ENCODE peak calls at places on chromosomes 5 and 9, in four cellular contexts. One of them, this sample, is unnamed.

GRCh38 chr5:53035868-53036381 is 46.8 kb downstream of the ITGA2 start:
- DNase-seq in suprapubic skin: no peak
- DNase-seq in GM12878: no peak
- DNase-seq in sigmoid colon: no peak
- DNase-seq in this sample: no peak

GRCh38 chr5:112995764-112996618 is 19.4 kb downstream of the DCP2 start:
- DNase-seq in suprapubic skin: no peak
- DNase-seq in GM12878: no peak
- DNase-seq in sigmoid colon: peak
- DNase-seq in this sample: peak

GRCh38 chr9:79661279-79661678 is 89.5 kb downstream of the TLE4 start:
- DNase-seq in suprapubic skin: no peak
- DNase-seq in GM12878: no peak
- DNase-seq in sigmoid colon: no peak
- DNase-seq in this sample: no peak

GRCh38 chr5:157665467-157666085 is 5.8 kb upstream of the C5orf52 start:
- DNase-seq in suprapubic skin: no peak
- DNase-seq in GM12878: no peak
- DNase-seq in sigmoid colon: no peak
- DNase-seq in this sample: no peak

GRCh38 chr5:92945630-92946097 is 635.4 kb downstream of the NR2F1-AS1 start:
- DNase-seq in suprapubic skin: no peak
- DNase-seq in GM12878: no peak
- DNase-seq in sigmoid colon: no peak
- DNase-seq in this sample: no peak

GRCh38 chr9:29078063-29078660 is 1504.9 kb upstream of the C9orf72 start:
- DNase-seq in suprapubic skin: no peak
- DNase-seq in GM12878: no peak
- DNase-seq in sigmoid colon: no peak
- DNase-seq in this sample: no peak

GRCh38 chr9:123251741-123252140 is 16.6 kb downstream of the STRBP start:
- DNase-seq in suprapubic skin: no peak
- DNase-seq in GM12878: no peak
- DNase-seq in sigmoid colon: no peak
- DNase-seq in this sample: peak

GRCh38 chr5:95068952-95069351 is 215.9 kb downstream of the MCTP1 start:
- DNase-seq in suprapubic skin: no peak
- DNase-seq in GM12878: no peak
- DNase-seq in sigmoid colon: no peak
- DNase-seq in this sample: no peak

GRCh38 chr5:54148858-54149257 is 161.5 kb downstream of the ARL15 start:
- DNase-seq in suprapubic skin: no peak
- DNase-seq in GM12878: no peak
- DNase-seq in sigmoid colon: no peak
- DNase-seq in this sample: no peak

GRCh38 chr5:163846512-163846911 is 341.1 kb downstream of the MAT2B start:
- DNase-seq in suprapubic skin: no peak
- DNase-seq in GM12878: no peak
- DNase-seq in sigmoid colon: no peak
- DNase-seq in this sample: no peak

GRCh38 chr9:34185778-34186551 is 7.1 kb downstream of the UBAP1 start:
- DNase-seq in suprapubic skin: no peak
- DNase-seq in GM12878: peak
- DNase-seq in sigmoid colon: peak
- DNase-seq in this sample: peak
- TF ChIP-seq EP300 in suprapubic skin: no peak
- TF ChIP-seq EP300 in GM12878: no peak
- TF ChIP-seq EP300 in sigmoid colon: no peak
- TF ChIP-seq EP300 in this sample: no peak

GRCh38 chr5:176537608-176538504 is 654 bp upstream of the RNF44 start:
- DNase-seq in suprapubic skin: peak
- DNase-seq in GM12878: peak
- DNase-seq in sigmoid colon: peak
- DNase-seq in this sample: peak
- TF ChIP-seq POLR2AphosphoS5 in suprapubic skin: no peak
- TF ChIP-seq POLR2AphosphoS5 in GM12878: no peak
- TF ChIP-seq POLR2AphosphoS5 in sigmoid colon: peak
- TF ChIP-seq POLR2AphosphoS5 in this sample: peak

DNA sequence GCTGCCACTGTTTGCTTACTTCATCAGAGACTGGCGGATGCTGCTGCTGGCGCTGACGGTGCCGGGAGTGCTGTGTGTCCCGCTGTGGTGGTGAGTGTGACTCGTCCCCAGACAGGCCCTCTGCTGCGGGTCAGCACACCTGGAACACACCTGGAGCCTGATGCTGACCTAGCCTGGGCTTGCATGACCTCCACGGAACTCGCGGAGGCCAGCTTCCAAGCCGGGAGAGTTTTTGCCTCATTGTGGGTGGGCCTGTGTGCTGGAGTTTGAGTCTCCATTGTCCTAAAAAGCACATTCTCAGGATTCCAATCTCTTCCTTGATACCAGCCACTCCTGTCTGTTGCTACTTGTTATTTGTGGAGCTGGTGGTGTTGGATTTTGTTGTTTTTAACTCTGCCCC is 28.1 kb downstream of the SLC22A4 start:
- DNase-seq in suprapubic skin: no peak
- DNase-seq in GM12878: no peak
- DNase-seq in sigmoid colon: no peak
- DNase-seq in this sample: no peak
- TF ChIP-seq POLR2A in suprapubic skin: no peak
- TF ChIP-seq POLR2A in GM12878: no peak
- TF ChIP-seq POLR2A in sigmoid colon: no peak
- TF ChIP-seq POLR2A in this sample: no peak

GRCh38 chr5:137735531-137736284 is at the start of gene KLHL3:
- DNase-seq in suprapubic skin: no peak
- DNase-seq in GM12878: no peak
- DNase-seq in sigmoid colon: no peak
- DNase-seq in this sample: peak
- TF ChIP-seq EP300 in suprapubic skin: no peak
- TF ChIP-seq EP300 in GM12878: no peak
- TF ChIP-seq EP300 in sigmoid colon: no peak
- TF ChIP-seq EP300 in this sample: no peak

DNA sequence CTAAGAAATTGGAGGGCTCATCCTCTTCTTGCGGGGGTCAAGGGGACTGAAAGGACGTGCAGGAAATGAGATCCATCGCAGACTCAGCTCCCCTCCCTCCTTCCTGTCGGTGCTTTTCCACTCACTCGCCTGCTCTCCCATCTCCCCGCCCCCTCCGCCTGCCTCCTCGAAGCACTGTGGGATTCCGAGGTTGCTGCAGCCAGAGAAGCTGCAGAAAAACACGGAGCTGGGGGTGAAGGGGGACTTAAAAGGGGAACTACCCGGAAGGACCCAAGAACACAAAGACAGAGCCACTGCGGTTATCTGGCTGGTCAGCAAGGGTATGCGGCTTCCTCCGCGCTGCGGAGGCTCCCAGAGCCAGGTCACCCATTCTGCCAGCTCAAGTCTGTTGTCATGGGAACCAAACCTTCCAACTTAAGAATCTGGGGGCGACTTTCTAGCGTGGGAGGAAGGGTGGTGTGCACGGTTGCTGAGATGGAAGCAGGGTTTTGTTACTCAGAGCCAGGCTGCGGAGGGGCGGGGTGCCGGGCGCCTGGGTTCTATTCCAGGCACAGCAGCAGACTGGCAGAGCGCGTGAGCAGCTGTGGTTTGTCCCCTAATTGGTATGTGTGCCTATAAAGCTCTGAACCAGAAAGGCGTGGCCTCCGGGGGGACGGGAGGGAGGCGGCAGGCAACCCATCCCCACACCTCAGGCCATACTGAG is 24.9 kb downstream of the PCDHGC5 start:
- DNase-seq in suprapubic skin: peak
- DNase-seq in GM12878: peak
- DNase-seq in sigmoid colon: peak
- DNase-seq in this sample: no peak
- TF ChIP-seq POLR2AphosphoS5 in suprapubic skin: no peak
- TF ChIP-seq POLR2AphosphoS5 in GM12878: no peak
- TF ChIP-seq POLR2AphosphoS5 in sigmoid colon: peak
- TF ChIP-seq POLR2AphosphoS5 in this sample: peak

GRCh38 chr5:134171972-134172371 is 4.8 kb downstream of the SKP1 start:
- DNase-seq in suprapubic skin: no peak
- DNase-seq in GM12878: no peak
- DNase-seq in sigmoid colon: no peak
- DNase-seq in this sample: peak

GRCh38 chr5:134176523-134177196 is at the start of gene SKP1:
- DNase-seq in suprapubic skin: peak
- DNase-seq in GM12878: peak
- DNase-seq in sigmoid colon: peak
- DNase-seq in this sample: peak

GRCh38 chr5:134174841-134175839 is 1.6 kb downstream of the SKP1 start:
- DNase-seq in suprapubic skin: no peak
- DNase-seq in GM12878: no peak
- DNase-seq in sigmoid colon: no peak
- DNase-seq in this sample: no peak

GRCh38 chr5:134175874-134176522 is 752 bp downstream of the SKP1 start:
- DNase-seq in suprapubic skin: no peak
- DNase-seq in GM12878: no peak
- DNase-seq in sigmoid colon: peak
- DNase-seq in this sample: peak

DNA sequence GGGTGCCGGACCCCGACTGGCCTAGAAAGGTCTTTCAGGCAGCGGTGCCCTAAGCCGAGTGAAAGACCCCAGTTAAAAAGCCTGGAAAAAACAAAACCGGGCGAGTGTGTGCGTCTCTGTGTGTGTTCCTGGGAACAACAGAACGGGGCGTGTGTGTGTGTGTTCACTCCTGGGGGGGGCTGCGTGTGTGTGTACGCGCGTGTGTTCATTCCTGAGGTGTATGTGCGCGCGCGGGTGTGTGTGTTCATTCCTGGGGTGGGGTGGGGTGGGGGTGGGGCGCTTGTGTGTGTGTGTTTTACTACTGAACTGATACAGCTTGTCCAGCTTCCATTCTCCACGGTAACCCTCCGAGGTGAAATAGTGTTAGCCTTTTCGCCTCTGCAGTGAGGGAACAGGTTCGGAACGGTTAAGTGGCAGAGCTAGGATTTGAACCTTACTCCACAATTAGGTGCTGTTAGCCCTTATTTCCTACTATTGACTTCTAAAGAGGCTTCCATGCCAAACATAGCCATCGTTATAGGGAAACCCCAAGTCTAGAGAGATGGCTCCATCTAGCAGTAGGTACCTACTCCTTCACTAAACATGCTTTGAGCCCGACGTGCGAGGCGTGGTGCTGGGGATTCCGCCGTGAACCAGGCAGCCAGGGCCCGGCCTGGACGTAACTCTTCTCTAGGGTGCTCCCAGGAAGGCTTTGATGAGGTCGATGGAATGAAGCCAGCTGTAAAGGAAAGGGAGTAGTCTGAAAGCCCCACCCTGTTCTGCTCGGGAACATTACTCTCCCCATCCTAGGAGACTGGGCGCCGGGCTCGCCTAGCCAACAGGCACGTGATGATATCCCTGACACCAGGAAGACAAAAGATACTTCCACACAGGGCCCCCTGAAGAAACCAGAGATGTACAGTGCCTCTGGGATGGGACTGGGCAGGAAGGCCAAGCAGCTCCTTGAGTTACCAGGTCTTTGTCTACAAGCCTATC is 734 bp upstream of the SKP1 start:
- DNase-seq in suprapubic skin: peak
- DNase-seq in GM12878: peak
- DNase-seq in sigmoid colon: peak
- DNase-seq in this sample: peak
- TF ChIP-seq POLR2A in suprapubic skin: no peak
- TF ChIP-seq POLR2A in GM12878: no peak
- TF ChIP-seq POLR2A in sigmoid colon: no peak
- TF ChIP-seq POLR2A in this sample: no peak

DNA sequence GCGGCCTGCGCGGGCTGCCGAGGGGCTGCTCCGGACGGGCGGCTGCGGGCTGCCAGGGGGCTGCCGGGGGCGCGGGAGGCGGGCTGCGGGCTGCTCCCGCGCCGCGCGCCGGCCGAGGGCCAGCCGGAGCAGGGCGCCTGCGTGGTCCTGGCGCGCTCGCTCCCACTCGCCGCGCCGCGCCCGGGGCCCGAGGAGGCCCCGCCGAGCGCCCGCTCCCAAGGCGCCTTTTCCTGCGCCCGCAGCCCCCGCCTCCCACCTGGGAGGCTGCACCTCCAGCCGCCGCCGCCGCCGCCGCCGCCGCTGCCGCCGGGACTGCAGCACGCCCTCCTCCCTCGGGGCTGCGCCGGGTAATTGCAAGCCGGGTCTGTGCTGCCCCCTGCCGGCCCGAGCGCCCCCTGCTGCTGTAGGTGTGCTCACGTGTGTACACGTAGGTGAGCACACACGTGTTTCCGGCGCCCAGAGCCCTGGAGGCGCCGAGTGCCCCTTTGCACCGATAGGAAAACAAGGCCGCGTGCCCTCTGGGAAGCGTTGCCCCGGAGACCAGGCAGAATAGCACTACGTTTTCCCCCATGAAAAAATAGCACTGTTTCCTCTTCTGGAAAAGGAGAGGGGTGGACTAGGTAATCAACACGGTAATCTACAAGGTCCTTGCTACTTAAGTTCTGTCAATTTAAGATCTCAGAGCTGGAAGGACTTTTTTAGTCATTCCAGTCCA is at the start of gene EPB41L4B:
- DNase-seq in suprapubic skin: peak
- DNase-seq in GM12878: peak
- DNase-seq in sigmoid colon: peak
- DNase-seq in this sample: peak
- TF ChIP-seq EP300 in suprapubic skin: no peak
- TF ChIP-seq EP300 in GM12878: no peak
- TF ChIP-seq EP300 in sigmoid colon: no peak
- TF ChIP-seq EP300 in this sample: no peak

GRCh38 chr9:84271887-84272556 is 68.5 kb downstream of the SLC28A3 start:
- DNase-seq in suprapubic skin: no peak
- DNase-seq in GM12878: no peak
- DNase-seq in sigmoid colon: no peak
- DNase-seq in this sample: no peak

GRCh38 chr9:84271004-84271886 is 69.3 kb downstream of the SLC28A3 start:
- DNase-seq in suprapubic skin: no peak
- DNase-seq in GM12878: no peak
- DNase-seq in sigmoid colon: peak
- DNase-seq in this sample: peak

GRCh38 chr9:84264307-84264706 is 76.3 kb downstream of the SLC28A3 start:
- DNase-seq in suprapubic skin: no peak
- DNase-seq in GM12878: no peak
- DNase-seq in sigmoid colon: no peak
- DNase-seq in this sample: no peak

GRCh38 chr9:84261082-84261746 is 79.3 kb downstream of the SLC28A3 start:
- DNase-seq in suprapubic skin: peak
- DNase-seq in GM12878: peak
- DNase-seq in sigmoid colon: peak
- DNase-seq in this sample: peak

GRCh38 chr9:84266087-84266561 is 74.4 kb downstream of the SLC28A3 start:
- DNase-seq in suprapubic skin: no peak
- DNase-seq in GM12878: no peak
- DNase-seq in sigmoid colon: no peak
- DNase-seq in this sample: no peak
- TF ChIP-seq POLR2AphosphoS5 in suprapubic skin: no peak
- TF ChIP-seq POLR2AphosphoS5 in GM12878: no peak
- TF ChIP-seq POLR2AphosphoS5 in sigmoid colon: no peak
- TF ChIP-seq POLR2AphosphoS5 in this sample: no peak

This sample was measured in stomach.